ENCODE peak calls at places on chromosomes 4 and X, in seven cellular contexts. X is NCI-H1694 treated with DMSO at 0.1 percent for 48 hours, G is DMS153, V is lower lobe of right lung, Z is cerebellar nuclear complex, B is caudate nucleus, O is pulmonary artery endothelial cell. P is an unnamed sample.

GRCh38 chr4:123517971-123518370 is 121.4 kb downstream of the SPRY1 start:
- DNase-seq in O (no peak), V (no peak), X (no peak), B (no peak), Z (no peak), G (no peak), P (no peak)

GRCh38 chr4:182537031-182537617 is 293.9 kb downstream of the TENM3 start:
- DNase-seq in O (no peak), B (no peak), X (no peak), Z (no peak), G (no peak), V (no peak), P (no peak)

GRCh38 chr4:158333820-158334219 is 123.5 kb downstream of the TMEM144 start:
- DNase-seq in V (no peak), X (no peak), O (no peak), B (no peak), Z (no peak), G (no peak), P (no peak)

GRCh38 chr4:140095694-140096482 is 58.1 kb downstream of the MAML3 start:
- DNase-seq in O (peak), G (no peak), X (no peak), V (peak), B (peak), Z (no peak), P (no peak)

GRCh38 chrX:128106630-128107029 is 54.4 kb upstream of the ACTRT1 start:
- DNase-seq in Z (no peak), G (no peak), O (no peak), X (peak), V (no peak), B (no peak), P (peak)

GRCh38 chr4:153418581-153418980 is 47.6 kb upstream of the TMEM131L start:
- DNase-seq in O (no peak), V (no peak), X (no peak), Z (no peak), G (no peak), B (no peak), P (no peak)

GRCh38 chr4:122827258-122827887 is 742 bp downstream of the FGF2 start:
- DNase-seq in X (no peak), B (no peak), G (no peak), O (no peak), V (no peak), Z (no peak), P (no peak)

GRCh38 chr4:2795558-2796260 is 2.8 kb downstream of the SH3BP2 start:
- DNase-seq in Z (no peak), G (no peak), O (no peak), X (no peak), B (no peak), V (peak), P (no peak)

GRCh38 chr4:138311771-138312535 is 69.8 kb upstream of the SLC7A11 start:
- DNase-seq in B (no peak), O (no peak), X (no peak), G (no peak), Z (no peak), V (no peak), P (no peak)